ENCODE peak calls at places on chromosomes 12 and 14, in six cellular contexts. G, Y, I, B, F and Z are unnamed samples.

GRCh38 chr12:127126260-127126628 is 1140.7 kb upstream of the TMEM132C start:
- DNase-seq in G (no peak), Y (no peak), I (no peak), B (no peak), F (no peak), Z (no peak)

GRCh38 chr12:79367016-79367575 is 323.7 kb downstream of the PAWR start:
- DNase-seq in G (no peak), Y (no peak), I (no peak), B (no peak), F (no peak), Z (no peak)

GRCh38 chr12:93122569-93123091 is 193.5 kb upstream of the EEA1 start:
- DNase-seq in G (no peak), Y (no peak), I (no peak), B (no peak), F (peak), Z (no peak)

GRCh38 chr12:107179883-107180282 is 86.5 kb upstream of the CRY1 start:
- DNase-seq in G (no peak), Y (no peak), I (no peak), B (no peak), F (no peak), Z (peak)

GRCh38 chr12:8011331-8011730 is 21.2 kb upstream of the FOXJ2 start:
- DNase-seq in G (no peak), Y (no peak), I (no peak), B (no peak), F (no peak), Z (no peak)

GRCh38 chr14:102821252-102821651 is 44.0 kb downstream of the TRAF3 start:
- DNase-seq in G (no peak), Y (no peak), I (no peak), B (no peak), F (no peak), Z (no peak)

GRCh38 chr12:56808954-56809353 is 45.8 kb downstream of the HSD17B6 start:
- DNase-seq in G (no peak), Y (no peak), I (no peak), B (no peak), F (no peak), Z (no peak)

GRCh38 chr14:99508896-99509629 is 27.9 kb downstream of the CCNK start:
- DNase-seq in G (no peak), Y (no peak), I (no peak), B (peak), F (no peak), Z (no peak)

GRCh38 chr14:59277659-59278058 is 89.2 kb downstream of the DAAM1 start:
- DNase-seq in G (no peak), Y (no peak), I (no peak), B (no peak), F (no peak), Z (no peak)

GRCh38 chr12:43883748-43884147 is 47.9 kb downstream of the TMEM117 start:
- DNase-seq in G (no peak), Y (no peak), I (peak), B (no peak), F (no peak), Z (no peak)

GRCh38 chr12:49188205-49188915 is 520 bp downstream of the TUBA1A start:
- DNase-seq in G (peak), Y (no peak), I (peak), B (peak), F (peak), Z (no peak)

GRCh38 chr12:48969160-48969771 is 2.3 kb downstream of the WNT10B start:
- DNase-seq in G (no peak), Y (no peak), I (no peak), B (no peak), F (no peak), Z (no peak)

GRCh38 chr14:96100171-96101064 is 61.3 kb downstream of the C14orf132 start:
- DNase-seq in G (peak), Y (peak), I (no peak), B (peak), F (peak), Z (no peak)

GRCh38 chr12:124484067-124484466 is 83.3 kb downstream of the NCOR2 start:
- DNase-seq in G (peak), Y (no peak), I (no peak), B (no peak), F (no peak), Z (no peak)

GRCh38 chr12:116603516-116603915 is 44.3 kb downstream of the MAP1LC3B2 start:
- DNase-seq in G (no peak), Y (no peak), I (no peak), B (no peak), F (no peak), Z (no peak)

GRCh38 chr14:100062602-100063001 is 2.6 kb upstream of the EVL start:
- DNase-seq in G (no peak), Y (no peak), I (no peak), B (no peak), F (no peak), Z (no peak)

GRCh38 chr12:76311796-76312195 is 36.4 kb downstream of the BBS10 start:
- DNase-seq in G (peak), Y (no peak), I (no peak), B (no peak), F (no peak), Z (no peak)

GRCh38 chr12:101356794-101357193 is 50.8 kb downstream of the ARL1 start:
- DNase-seq in G (no peak), Y (no peak), I (no peak), B (no peak), F (no peak), Z (no peak)

GRCh38 chr12:119229837-119230236 is 51.1 kb downstream of the HSPB8 start:
- DNase-seq in G (peak), Y (no peak), I (no peak), B (peak), F (peak), Z (no peak)

GRCh38 chr12:66066071-66066928 is 64.2 kb downstream of the LLPH start:
- DNase-seq in G (peak), Y (peak), I (no peak), B (no peak), F (no peak), Z (peak)

GRCh38 chr12:108304633-108305032 is 34.5 kb downstream of the CMKLR1 start:
- DNase-seq in G (no peak), Y (no peak), I (no peak), B (no peak), F (no peak), Z (no peak)
- H3K4me3 ChIP-seq in G (no peak), Y (no peak), I (no peak), B (no peak), F (no peak), Z (no peak)

DNA sequence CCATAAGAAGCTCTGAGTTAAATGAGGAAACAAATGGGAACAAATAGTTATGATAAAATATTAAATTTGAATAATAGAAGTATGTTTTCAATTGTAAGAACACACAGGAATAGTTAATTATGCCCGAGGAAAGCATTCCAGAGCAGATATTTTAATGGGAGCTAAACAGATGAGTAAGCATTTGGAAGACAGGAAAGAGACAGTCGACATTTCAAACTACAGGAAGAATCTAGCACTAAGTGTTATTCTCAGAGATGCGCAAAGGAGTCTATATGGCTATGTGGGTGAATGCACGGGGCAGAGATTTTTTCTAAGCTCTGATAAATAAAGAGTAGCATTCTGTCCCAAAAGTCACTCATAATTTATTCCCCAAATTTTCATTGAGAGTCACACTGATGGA is 64.5 kb upstream of the SSTR1 start:
- DNase-seq in G (peak), Y (no peak), I (no peak), B (no peak), F (no peak), Z (no peak)
- H3K4me3 ChIP-seq in G (no peak), Y (no peak), I (no peak), B (no peak), F (no peak), Z (no peak)

DNA sequence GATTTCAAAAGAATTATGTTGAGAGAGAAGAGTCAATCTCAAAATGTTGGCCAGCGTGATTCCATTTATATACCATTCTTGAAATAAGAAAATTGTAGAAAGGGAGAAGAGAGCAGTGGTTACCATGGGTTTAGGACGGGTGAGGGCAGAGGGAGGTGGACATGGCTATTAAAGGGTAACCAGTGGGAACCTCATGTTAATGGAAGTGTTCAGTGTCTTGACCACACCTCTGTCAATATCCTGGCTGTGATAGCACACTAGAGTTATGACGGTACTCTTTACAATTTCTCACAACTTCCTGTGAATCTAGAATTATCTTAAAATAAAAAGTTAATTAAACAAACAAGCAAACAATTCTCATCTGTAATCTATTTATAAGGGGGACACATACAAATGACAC is 821.2 kb downstream of the VRK1 start:
- DNase-seq in G (no peak), Y (no peak), I (no peak), B (no peak), F (no peak), Z (no peak)
- H3K4me3 ChIP-seq in G (no peak), Y (no peak), I (no peak), B (no peak), F (no peak), Z (no peak)

DNA sequence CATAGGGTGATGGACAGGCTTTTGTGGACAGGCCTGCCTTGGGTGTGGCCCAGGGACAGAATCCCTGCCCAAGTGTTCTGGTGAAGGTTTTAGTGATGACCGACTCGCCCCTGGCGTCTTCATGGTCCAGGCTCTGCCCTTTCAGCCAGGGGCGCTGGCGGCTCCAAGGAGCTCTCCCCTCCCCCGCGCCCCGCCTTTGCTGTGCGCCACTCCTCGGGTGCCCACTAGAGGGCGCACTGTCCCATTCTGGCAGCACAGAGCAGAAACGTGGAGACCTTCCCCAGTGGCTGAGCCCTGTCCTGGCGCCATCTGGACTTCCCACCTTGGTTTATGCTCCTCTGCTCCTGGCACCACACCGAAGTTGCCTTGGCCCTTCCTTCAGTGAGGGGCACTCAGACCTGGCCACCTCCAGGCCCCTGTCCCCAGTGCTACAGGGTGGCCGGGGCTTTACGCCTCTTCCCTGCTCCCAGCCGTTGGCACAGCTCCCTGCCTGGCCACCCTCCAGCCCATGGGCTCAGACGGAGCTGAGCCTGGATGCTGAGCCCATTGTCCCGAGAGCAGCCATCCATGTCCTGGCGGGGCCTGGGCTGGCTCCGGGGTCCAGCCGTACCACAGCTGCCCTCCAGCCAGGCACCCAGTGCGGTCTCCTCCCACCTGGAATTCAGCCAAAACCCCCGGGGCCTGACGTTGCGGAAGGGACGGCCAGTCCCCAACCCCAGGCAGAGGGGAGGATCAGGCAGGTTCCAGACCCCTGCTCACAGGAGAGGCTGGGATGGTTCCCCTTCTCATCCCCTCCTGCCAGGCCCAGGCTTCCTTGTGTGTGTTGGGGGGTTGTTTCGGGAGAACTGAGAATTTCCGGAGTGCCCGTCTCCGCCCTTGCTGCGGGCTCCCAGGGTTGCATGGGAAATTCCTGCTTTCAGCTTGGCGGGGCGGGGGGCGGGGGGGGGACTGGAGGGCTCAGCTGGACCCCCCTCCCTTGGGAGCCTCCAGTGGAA is 5.6 kb upstream of the CRIP1 start:
- DNase-seq in G (peak), Y (peak), I (peak), B (peak), F (peak), Z (no peak)
- H3K4me3 ChIP-seq in G (peak), Y (peak), I (peak), B (no peak), F (no peak), Z (peak)

DNA sequence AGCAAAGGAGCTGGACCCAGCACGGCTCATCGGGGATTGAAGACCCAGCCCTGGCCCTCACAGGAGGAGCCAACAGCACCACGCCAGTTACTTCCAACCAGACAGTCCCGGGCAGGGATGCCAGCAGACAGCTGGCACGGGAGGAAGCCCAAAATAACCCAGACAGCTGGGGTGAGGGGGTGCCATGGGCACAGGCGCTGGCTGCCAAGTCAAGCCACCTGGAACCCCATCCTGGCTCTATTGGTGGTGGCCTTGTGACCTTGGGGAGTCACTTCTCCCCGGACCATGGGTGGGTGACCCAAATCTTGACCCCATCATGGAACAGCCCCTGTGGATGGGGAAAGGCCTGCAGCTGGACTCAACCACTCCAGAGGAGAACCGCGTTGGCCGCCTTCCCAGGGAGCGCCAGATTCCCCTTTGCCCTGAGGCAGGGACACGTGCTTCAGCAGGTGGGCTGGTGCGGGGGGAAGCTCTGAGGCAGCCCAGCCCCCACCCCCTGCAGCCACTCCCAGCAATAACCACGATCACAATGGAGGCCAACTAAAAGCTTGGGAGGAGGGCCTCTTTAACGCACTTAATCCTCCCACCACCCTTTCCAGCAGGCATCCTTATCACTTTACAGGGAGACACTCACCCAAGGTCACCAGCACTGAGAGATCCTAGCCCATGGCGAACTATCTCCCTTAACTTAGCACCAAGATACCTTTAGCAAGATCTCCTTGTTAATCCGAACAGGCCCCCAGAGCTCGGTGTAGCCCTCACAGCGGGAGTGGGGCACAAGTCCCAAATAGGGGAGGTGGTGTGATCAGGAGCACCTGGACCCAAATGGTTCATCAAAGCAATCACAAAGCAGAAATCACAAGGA is 4.7 kb upstream of the RHOF start:
- DNase-seq in G (peak), Y (no peak), I (no peak), B (peak), F (peak), Z (no peak)
- H3K4me3 ChIP-seq in G (peak), Y (peak), I (peak), B (no peak), F (no peak), Z (peak)

GRCh38 chr12:21526053-21526452 is at the start of gene SPX:
- DNase-seq in G (peak), Y (no peak), I (no peak), B (no peak), F (no peak), Z (peak)
- H3K4me3 ChIP-seq in G (peak), Y (peak), I (peak), B (peak), F (no peak), Z (peak)

DNA sequence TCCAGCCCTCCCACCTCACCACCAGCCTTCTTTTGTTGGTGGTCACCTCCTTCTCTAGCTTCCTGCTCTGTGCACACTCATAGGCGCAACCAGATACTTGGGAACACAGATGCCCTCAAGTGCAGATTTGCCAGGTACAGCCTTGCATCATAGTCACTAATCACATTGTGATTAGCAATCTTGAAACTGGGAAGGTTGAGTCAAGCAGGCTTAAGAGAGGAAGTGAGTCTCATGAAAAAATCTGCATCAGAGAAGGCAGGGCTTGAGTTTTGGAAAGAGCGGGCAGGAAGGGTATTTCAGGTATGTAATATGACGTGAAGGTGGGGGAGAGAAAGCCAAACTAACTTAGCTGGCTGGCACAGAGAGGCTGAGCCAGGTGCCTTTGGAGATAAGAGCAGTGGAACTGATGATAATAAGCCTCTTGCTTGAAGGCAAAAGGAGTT is 2.7 kb upstream of the RABGGTA start:
- DNase-seq in G (no peak), Y (no peak), I (no peak), B (peak), F (peak), Z (no peak)
- H3K4me3 ChIP-seq in G (no peak), Y (no peak), I (no peak), B (no peak), F (no peak), Z (no peak)

GRCh38 chr14:22097072-22097471 is 423.5 kb upstream of the OR4E1 start:
- DNase-seq in G (no peak), Y (no peak), I (no peak), B (no peak), F (no peak), Z (no peak)

GRCh38 chr14:22097606-22098292 is 424.1 kb upstream of the OR4E1 start:
- DNase-seq in G (no peak), Y (no peak), I (no peak), B (no peak), F (no peak), Z (no peak)

GRCh38 chr14:22096511-22096890 is 422.9 kb upstream of the OR4E1 start:
- DNase-seq in G (no peak), Y (no peak), I (no peak), B (no peak), F (no peak), Z (no peak)

GRCh38 chr14:22098435-22098834 is 424.8 kb upstream of the OR4E1 start:
- DNase-seq in G (no peak), Y (no peak), I (no peak), B (no peak), F (no peak), Z (no peak)

GRCh38 chr14:22095845-22096510 is 422.4 kb upstream of the OR4E1 start:
- DNase-seq in G (no peak), Y (no peak), I (no peak), B (no peak), F (no peak), Z (no peak)
- H3K4me3 ChIP-seq in G (no peak), Y (no peak), I (no peak), B (no peak), F (no peak), Z (no peak)

GRCh38 chr12:62468394-62468793 is 1.8 kb downstream of the MON2 start:
- DNase-seq in G (no peak), Y (no peak), I (no peak), B (no peak), F (no peak), Z (no peak)
- H3K4me3 ChIP-seq in G (peak), Y (peak), I (peak), B (peak), F (no peak), Z (peak)